ENCODE peak calls at places on chromosomes 3 and 15, in ten cellular contexts. G is ureter; W is stimulated activated CD8-positive, alpha-beta memory T cell treated with anti-CD3 and anti-CD28 coated beads, Interleukin-4, amount 100 ng/mL, for 24 hours; B is ACHN; I is stimulated activated naive CD4-positive, alpha-beta T cell; R is GM12891; M is stimulated activated CD4-positive, alpha-beta T cell treated with anti-CD3 and anti-CD28 coated beads, Interleukin-2, amount 100 ng/mL, for 24 hours; K is H9; O is activated CD8-positive, alpha-beta memory T cell treated with anti-CD3 and anti-CD28 coated beads for 1 hour; C is uterus. H is an unnamed sample.

GRCh38 chr3:50254577-50255250 is 14.2 kb upstream of the SEMA3B start:
- DNase-seq in G (no peak), W (no peak), B (no peak), I (no peak), R (no peak), M (no peak), K (no peak), O (no peak), C (peak), H (no peak)

GRCh38 chr3:60215952-60216351 is 1035.3 kb downstream of the FHIT start:
- DNase-seq in G (no peak), W (no peak), B (no peak), I (no peak), R (no peak), M (no peak), K (no peak), O (no peak), C (peak), H (no peak)

GRCh38 chr3:178152010-178152409 is 384.2 kb upstream of the KCNMB2 start:
- DNase-seq in G (no peak), W (no peak), B (no peak), I (no peak), R (no peak), M (no peak), K (no peak), O (no peak), C (no peak), H (no peak)

GRCh38 chr3:129114455-129114854 is 7.1 kb downstream of the RAB43 start:
- DNase-seq in G (no peak), W (no peak), B (no peak), I (no peak), R (no peak), M (no peak), K (no peak), O (no peak), C (no peak), H (no peak)

GRCh38 chr3:157865449-157865862 is 240.8 kb downstream of the SHOX2 start:
- DNase-seq in G (no peak), W (peak), B (peak), I (no peak), R (peak), M (peak), K (peak), O (no peak), C (no peak), H (peak)

GRCh38 chr15:70474682-70475438 is 288.5 kb downstream of the UACA start:
- DNase-seq in G (peak), W (no peak), B (peak), I (no peak), R (no peak), M (no peak), K (no peak), O (no peak), C (peak), H (no peak)

GRCh38 chr15:74782596-74783071 is 754 bp downstream of the CSK start:
- DNase-seq in G (no peak), W (no peak), B (no peak), I (no peak), R (no peak), M (no peak), K (no peak), O (no peak), C (no peak), H (no peak)

GRCh38 chr3:175932586-175932985 is 1073.5 kb downstream of the NAALADL2 start:
- DNase-seq in G (no peak), W (no peak), B (no peak), I (no peak), R (no peak), M (no peak), K (no peak), O (no peak), C (no peak), H (no peak)

GRCh38 chr3:64209866-64210609 is 15.2 kb downstream of the PRICKLE2 start:
- DNase-seq in G (peak), W (no peak), B (no peak), I (no peak), R (no peak), M (no peak), K (no peak), O (no peak), C (peak), H (no peak)

GRCh38 chr3:189186093-189186492 is 14.3 kb downstream of the TPRG1 start:
- DNase-seq in G (no peak), W (no peak), B (no peak), I (no peak), R (no peak), M (no peak), K (no peak), O (no peak), C (no peak), H (no peak)

GRCh38 chr3:124986153-124987143 is 51.9 kb upstream of the MUC13 start:
- DNase-seq in G (no peak), W (no peak), B (peak), I (no peak), R (no peak), M (no peak), K (no peak), O (no peak), C (no peak), H (no peak)

GRCh38 chr3:28242519-28242918 is 1.1 kb downstream of the CMC1 start:
- DNase-seq in G (no peak), W (no peak), B (no peak), I (no peak), R (no peak), M (no peak), K (no peak), O (no peak), C (no peak), H (no peak)

GRCh38 chr3:40985195-40985594 is 214.1 kb upstream of the CTNNB1 start:
- DNase-seq in G (no peak), W (no peak), B (no peak), I (no peak), R (no peak), M (no peak), K (no peak), O (no peak), C (no peak), H (no peak)

GRCh38 chr3:188914556-188914955 is 257.2 kb upstream of the TPRG1 start:
- DNase-seq in G (no peak), W (no peak), B (no peak), I (no peak), R (no peak), M (peak), K (no peak), O (no peak), C (no peak), H (no peak)

GRCh38 chr15:101641894-101642293 is 10.3 kb downstream of the TM2D3 start:
- DNase-seq in G (no peak), W (no peak), B (no peak), I (no peak), R (no peak), M (no peak), K (no peak), O (no peak), C (no peak), H (no peak)

GRCh38 chr3:59163953-59164352 is 114.1 kb upstream of the CFAP20DC start:
- DNase-seq in G (no peak), W (no peak), B (no peak), I (no peak), R (no peak), M (no peak), K (no peak), O (no peak), C (no peak), H (no peak)

GRCh38 chr3:176872771-176873209 is 324.5 kb downstream of the TBL1XR1 start:
- DNase-seq in G (no peak), W (peak), B (peak), I (peak), R (peak), M (peak), K (peak), O (peak), C (no peak), H (peak)

GRCh38 chr15:33104276-33104675 is 90.2 kb downstream of the FMN1 start:
- DNase-seq in G (no peak), W (no peak), B (no peak), I (no peak), R (no peak), M (peak), K (no peak), O (no peak), C (no peak), H (no peak)

GRCh38 chr15:60179786-60180391 is 175.8 kb downstream of the FOXB1 start:
- DNase-seq in G (no peak), W (no peak), B (peak), I (no peak), R (no peak), M (peak), K (no peak), O (peak), C (no peak), H (no peak)

GRCh38 chr3:8499181-8499611 is 2.4 kb upstream of the LMCD1 start:
- DNase-seq in G (no peak), W (no peak), B (no peak), I (no peak), R (no peak), M (no peak), K (peak), O (no peak), C (no peak), H (no peak)

GRCh38 chr15:94840794-94841587 is 609.6 kb downstream of the MCTP2 start:
- DNase-seq in G (no peak), W (no peak), B (no peak), I (no peak), R (no peak), M (no peak), K (no peak), O (no peak), C (no peak), H (no peak)

GRCh38 chr3:88151358-88151757 is 1.6 kb downstream of the C3orf38 start:
- DNase-seq in G (no peak), W (no peak), B (no peak), I (no peak), R (no peak), M (no peak), K (no peak), O (no peak), C (no peak), H (no peak)

GRCh38 chr3:2511356-2511755 is 412.7 kb downstream of the CNTN4 start:
- DNase-seq in G (no peak), W (no peak), B (no peak), I (no peak), R (no peak), M (no peak), K (no peak), O (no peak), C (no peak), H (no peak)

GRCh38 chr3:183252973-183253363 is at the start of gene B3GNT5:
- DNase-seq in G (peak), W (peak), B (peak), I (no peak), R (no peak), M (peak), K (peak), O (no peak), C (peak), H (peak)

H was measured in activated T-cell treated with anti-CD3 and anti-CD28 coated beads for 48 hours.